ENCODE peak calls at places on chromosomes 1 and 21, in five cellular contexts. P is GM12878, G is HCT116, N is K562, M is HepG2. F is an unnamed sample.

GRCh38 chr1:110498270-110498669 is 20.7 kb downstream of the KCNA10 start:
- DNase-seq in G (no peak), P (no peak), M (no peak), N (no peak), F (no peak)

GRCh38 chr1:226628624-226629155 is 80.1 kb downstream of the STUM start:
- DNase-seq in P (no peak), N (no peak), M (no peak), G (no peak), F (no peak)

GRCh38 chr1:244865028-244865371 is 657 bp upstream of the HNRNPU start:
- DNase-seq in G (no peak), P (no peak), M (peak; percentile 49), N (no peak), F (peak; percentile 38)

GRCh38 chr1:24535021-24535424 is 20.9 kb upstream of the NCMAP start:
- DNase-seq in P (no peak), N (no peak), G (no peak), M (no peak), F (no peak)

GRCh38 chr1:6342031-6342430 is 51.5 kb downstream of the ACOT7 start:
- DNase-seq in N (no peak), P (no peak), G (no peak), M (no peak), F (no peak)

GRCh38 chr1:913491-914252 is 10.1 kb upstream of the SAMD11 start:
- DNase-seq in P (no peak), M (no peak), G (no peak), N (no peak), F (no peak)

GRCh38 chr1:107501081-107501605 is 360.3 kb downstream of the NTNG1 start:
- DNase-seq in M (no peak), G (no peak), N (no peak), P (no peak), F (no peak)

GRCh38 chr21:40846057-40846456 is 901 bp downstream of the DSCAM start:
- DNase-seq in P (no peak), M (no peak), G (no peak), N (no peak), F (no peak)

GRCh38 chr1:31587720-31588423 is 11.6 kb downstream of the TINAGL1 start:
- DNase-seq in G (no peak), N (peak; percentile 67), M (peak; percentile 40), P (no peak), F (peak; percentile 94)

GRCh38 chr1:77950873-77951272 is 28.0 kb downstream of the FUBP1 start:
- DNase-seq in M (no peak), P (no peak), N (no peak), G (no peak), F (no peak)

GRCh38 chr1:94721240-94721639 is 98.9 kb upstream of the SLC44A3 start:
- DNase-seq in P (peak; percentile 21), G (no peak), M (no peak), N (no peak), F (no peak)

GRCh38 chr21:44535963-44536362 is 4.0 kb downstream of the KRTAP10-1 start:
- DNase-seq in N (no peak), M (no peak), P (no peak), G (no peak), F (no peak)

GRCh38 chr1:50080904-50081586 is 27.7 kb upstream of the ELAVL4 start:
- DNase-seq in P (no peak), G (no peak), M (peak; percentile 5), N (no peak), F (peak; percentile 27)

GRCh38 chr1:9302745-9303524 is 10.2 kb downstream of the SPSB1 start:
- DNase-seq in N (no peak), M (no peak), G (peak; percentile 75), P (no peak), F (no peak)

GRCh38 chr1:167246971-167247370 is 26.3 kb downstream of the POU2F1 start:
- DNase-seq in G (no peak), N (no peak), M (no peak), P (no peak), F (no peak)

GRCh38 chr21:42633858-42634257 is 19.6 kb upstream of the PDE9A start:
- DNase-seq in N (no peak), P (no peak), G (no peak), M (no peak), F (no peak)

GRCh38 chr1:168085401-168085872 is 51.3 kb downstream of the GPR161 start:
- DNase-seq in M (no peak), G (no peak), P (no peak), N (no peak), F (no peak)

GRCh38 chr1:159007734-159008133 is 2.0 kb upstream of the IFI16 start:
- DNase-seq in N (no peak), G (no peak), P (no peak), M (no peak), F (no peak)

GRCh38 chr1:159008744-159009188 is 941 bp upstream of the IFI16 start:
- DNase-seq in G (no peak), N (no peak), M (no peak), P (peak; percentile 69), F (no peak)

GRCh38 chr1:159009287-159009686 is 420 bp upstream of the IFI16 start:
- DNase-seq in G (no peak), N (no peak), P (no peak), M (no peak), F (no peak)

GRCh38 chr1:159005161-159005560 is 4.5 kb upstream of the IFI16 start:
- DNase-seq in G (no peak), M (no peak), P (no peak), N (no peak), F (no peak)

DNA sequence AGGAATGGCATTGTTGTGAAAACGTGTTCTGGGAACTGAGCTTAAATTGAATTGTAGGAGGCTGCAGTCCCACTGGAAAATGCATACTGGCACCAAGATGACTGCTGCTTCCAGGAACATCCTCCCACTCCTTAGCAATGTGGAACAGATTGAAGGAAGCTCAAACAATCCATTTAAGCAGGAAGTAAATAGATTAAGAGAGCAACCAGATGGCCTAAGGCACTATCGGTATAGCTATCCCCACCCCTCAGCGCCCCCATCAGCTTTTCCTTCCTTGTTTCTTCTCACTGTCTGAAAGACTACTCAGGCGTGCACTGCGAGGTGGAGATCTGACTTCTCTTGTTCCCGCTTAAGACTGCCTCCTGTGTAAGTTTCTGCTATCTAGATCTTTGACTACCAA is 4.0 kb upstream of the IFI16 start:
- DNase-seq in N (no peak), G (no peak), P (no peak), M (no peak), F (no peak)
- TF ChIP-seq ZBTB33 in N (no peak), G (no peak), P (no peak), M (no peak), F (no peak)

GRCh38 chr1:79283451-79283850 is 276.9 kb upstream of the ADGRL4 start:
- DNase-seq in G (no peak), N (no peak), M (no peak), P (no peak), F (no peak)
- TF ChIP-seq SIN3A in G (no peak), N (no peak), M (no peak), P (no peak), F (no peak)

DNA sequence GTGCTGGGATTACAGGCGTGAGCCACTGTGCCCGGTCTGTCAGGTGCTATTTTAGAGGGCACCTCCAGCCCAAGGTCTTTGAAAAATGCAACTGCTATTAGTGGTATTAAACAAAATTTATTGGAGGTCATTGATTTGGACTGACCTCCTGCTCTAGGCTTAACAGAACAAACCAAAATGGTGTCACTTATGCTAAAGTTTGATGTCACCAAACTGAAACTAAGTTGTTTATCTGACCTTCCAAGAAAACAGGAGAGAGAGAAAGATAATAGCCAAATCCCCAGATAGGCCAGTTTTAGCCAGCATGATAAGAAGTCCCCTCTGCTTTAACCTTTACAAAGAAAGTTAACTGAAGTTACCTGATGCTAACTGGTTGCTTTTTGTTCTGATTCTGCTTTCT is 8.1 kb upstream of the INAVA start:
- DNase-seq in P (no peak), N (no peak), G (no peak), M (no peak), F (no peak)
- TF ChIP-seq ZBTB33 in P (no peak), N (no peak), G (no peak), M (no peak), F (no peak)

DNA sequence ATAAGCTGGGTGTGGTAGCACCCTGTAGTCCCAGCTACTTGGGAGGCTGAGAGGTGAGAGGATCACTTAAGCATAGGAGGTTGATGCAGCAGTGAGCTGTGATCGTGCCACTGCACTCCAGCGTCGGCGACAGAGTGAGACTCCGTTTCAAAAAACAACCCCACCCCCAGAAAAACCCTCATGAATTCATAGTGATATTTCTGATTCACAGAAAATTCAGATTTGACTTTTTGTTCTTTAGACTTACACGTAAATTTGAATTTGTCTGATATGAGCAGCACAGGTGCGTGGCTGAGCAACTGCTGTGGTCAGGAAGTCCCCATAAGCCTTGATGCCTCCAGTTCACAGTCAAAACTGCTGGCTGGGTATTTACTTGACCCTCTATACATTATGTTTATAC is 10.0 kb upstream of the MORC3 start:
- DNase-seq in P (peak; percentile 33), M (no peak), N (no peak), G (no peak), F (no peak)
- TF ChIP-seq SIN3A in P (no peak), M (no peak), N (no peak), G (no peak), F (no peak)

F was measured in SK-N-SH.